ENCODE peak calls at places on chromosome 16, in four cellular contexts. B is SJSA1, N is heart left ventricle, A is PC-3. Y is an unnamed sample.

GRCh38 chr16:62205459-62205858 is 169.2 kb upstream of the CDH8 start:
- DNase-seq in B (no peak), N (no peak), A (no peak), Y (no peak)

GRCh38 chr16:83895243-83895642 is 3.7 kb upstream of the MLYCD start:
- DNase-seq in B (no peak), N (no peak), A (no peak), Y (no peak)

GRCh38 chr16:89334988-89335802 is 117.7 kb downstream of the ZNF778 start:
- DNase-seq in B (no peak), N (no peak), A (no peak), Y (no peak)

GRCh38 chr16:86026136-86026905 is 127.4 kb downstream of the IRF8 start:
- DNase-seq in B (no peak), N (no peak), A (no peak), Y (no peak)

GRCh38 chr16:56713794-56714193 is 16.1 kb upstream of the NUP93 start:
- DNase-seq in B (no peak), N (no peak), A (no peak), Y (no peak)

GRCh38 chr16:65038125-65038524 is 83.7 kb downstream of the CDH11 start:
- DNase-seq in B (no peak), N (no peak), A (no peak), Y (no peak)

GRCh38 chr16:66223176-66223780 is 143.2 kb upstream of the CDH5 start:
- DNase-seq in B (no peak), N (no peak), A (no peak), Y (no peak)

GRCh38 chr16:66970775-66971725 is 10.0 kb downstream of the CES3 start:
- DNase-seq in B (no peak), N (no peak), A (peak), Y (no peak)

GRCh38 chr16:275041-275621 is 613 bp downstream of the RGS11 start:
- DNase-seq in B (no peak), N (no peak), A (no peak), Y (peak)

GRCh38 chr16:28873543-28874201 is 4.6 kb upstream of the ATP2A1 start:
- DNase-seq in B (no peak), N (no peak), A (peak), Y (no peak)

GRCh38 chr16:88839026-88839529 is 17.7 kb downstream of the GALNS start:
- DNase-seq in B (no peak), N (no peak), A (no peak), Y (no peak)

GRCh38 chr16:15507299-15507958 is 73.0 kb downstream of the BMERB1 start:
- DNase-seq in B (peak), N (no peak), A (no peak), Y (peak)

GRCh38 chr16:26521626-26522025 is 545.1 kb upstream of the C16orf82 start:
- DNase-seq in B (no peak), N (no peak), A (no peak), Y (no peak)

GRCh38 chr16:58814348-58814801 is 80.3 kb upstream of the GOT2 start:
- DNase-seq in B (peak), N (peak), A (peak), Y (peak)

GRCh38 chr16:72501739-72502653 is 330.0 kb upstream of the PMFBP1 start:
- DNase-seq in B (peak), N (peak), A (peak), Y (no peak)

GRCh38 chr16:31869511-31870201 is 4.0 kb upstream of the ZNF267 start:
- DNase-seq in B (peak), N (peak), A (peak), Y (peak)

GRCh38 chr16:57818377-57819055 is 16.2 kb upstream of the KIFC3 start:
- DNase-seq in B (no peak), N (no peak), A (peak), Y (no peak)

GRCh38 chr16:57479043-57479421 is 7.3 kb downstream of the DOK4 start:
- DNase-seq in B (no peak), N (no peak), A (no peak), Y (no peak)

GRCh38 chr16:51982715-51983680 is 563.9 kb downstream of the TOX3 start:
- DNase-seq in B (peak), N (peak), A (peak), Y (no peak)

GRCh38 chr16:57639172-57639571 is 10.7 kb downstream of the ADGRG1 start:
- DNase-seq in B (no peak), N (peak), A (no peak), Y (peak)

DNA sequence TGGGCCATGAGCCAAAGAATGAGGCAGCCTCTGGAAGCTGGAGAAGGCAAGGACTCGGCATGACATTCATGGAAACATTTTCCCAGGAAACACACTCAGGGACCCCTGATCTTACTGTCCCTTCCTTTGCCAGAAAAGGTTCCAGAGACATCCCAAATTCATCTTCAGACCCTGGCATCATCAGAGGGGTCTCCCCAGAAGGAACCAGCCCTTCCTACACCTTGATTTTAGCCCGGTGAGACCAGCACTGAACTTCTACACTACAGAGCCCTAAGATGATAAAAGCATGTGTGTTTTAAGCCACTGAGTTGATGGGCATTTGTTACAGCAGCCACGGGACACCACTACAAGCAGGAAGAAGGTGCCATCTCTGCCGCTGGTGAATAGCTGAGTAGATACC is 262.3 kb downstream of the C16orf95 start:
- DNase-seq in B (no peak), N (no peak), A (no peak), Y (no peak)
- H3K27ac ChIP-seq in B (no peak), N (no peak), A (no peak), Y (no peak)

DNA sequence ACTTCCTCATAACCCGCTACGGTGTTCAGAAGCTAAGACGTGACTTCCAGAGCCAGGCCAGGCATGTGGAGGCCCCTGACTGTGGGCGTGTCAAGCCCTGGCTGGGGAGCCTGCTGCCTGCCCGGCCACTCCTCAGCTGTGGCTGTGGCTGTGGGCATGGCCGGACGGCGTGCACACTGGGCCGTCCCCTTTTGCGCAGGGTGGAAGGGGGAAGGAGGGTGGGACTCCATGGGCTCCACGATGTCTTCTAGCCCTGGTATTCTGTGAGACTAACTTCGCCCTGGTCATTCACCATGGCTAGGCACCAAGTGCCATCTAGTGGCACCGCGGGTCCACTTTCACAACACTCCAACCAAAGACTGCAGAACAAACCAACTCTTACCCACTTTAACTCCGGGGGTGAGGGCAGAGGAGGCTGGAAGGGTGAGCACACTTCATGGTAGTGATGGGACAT is 67.9 kb downstream of the N4BP1 start:
- DNase-seq in B (peak), N (peak), A (peak), Y (no peak)
- H3K27ac ChIP-seq in B (no peak), N (no peak), A (no peak), Y (peak)

GRCh38 chr16:7366041-7366440 is 33.4 kb downstream of the RBFOX1 start:
- DNase-seq in B (no peak), N (no peak), A (no peak), Y (no peak)
- H3K27ac ChIP-seq in B (no peak), N (peak), A (no peak), Y (no peak)

GRCh38 chr16:4402439-4403132 is 13.8 kb downstream of the CORO7 start:
- DNase-seq in B (peak), N (peak), A (peak), Y (peak)
- H3K27ac ChIP-seq in B (no peak), N (no peak), A (no peak), Y (no peak)

GRCh38 chr16:53611151-53611802 is 92.4 kb downstream of the RPGRIP1L start:
- DNase-seq in B (no peak), N (no peak), A (no peak), Y (no peak)
- H3K27ac ChIP-seq in B (no peak), N (no peak), A (no peak), Y (no peak)

DNA sequence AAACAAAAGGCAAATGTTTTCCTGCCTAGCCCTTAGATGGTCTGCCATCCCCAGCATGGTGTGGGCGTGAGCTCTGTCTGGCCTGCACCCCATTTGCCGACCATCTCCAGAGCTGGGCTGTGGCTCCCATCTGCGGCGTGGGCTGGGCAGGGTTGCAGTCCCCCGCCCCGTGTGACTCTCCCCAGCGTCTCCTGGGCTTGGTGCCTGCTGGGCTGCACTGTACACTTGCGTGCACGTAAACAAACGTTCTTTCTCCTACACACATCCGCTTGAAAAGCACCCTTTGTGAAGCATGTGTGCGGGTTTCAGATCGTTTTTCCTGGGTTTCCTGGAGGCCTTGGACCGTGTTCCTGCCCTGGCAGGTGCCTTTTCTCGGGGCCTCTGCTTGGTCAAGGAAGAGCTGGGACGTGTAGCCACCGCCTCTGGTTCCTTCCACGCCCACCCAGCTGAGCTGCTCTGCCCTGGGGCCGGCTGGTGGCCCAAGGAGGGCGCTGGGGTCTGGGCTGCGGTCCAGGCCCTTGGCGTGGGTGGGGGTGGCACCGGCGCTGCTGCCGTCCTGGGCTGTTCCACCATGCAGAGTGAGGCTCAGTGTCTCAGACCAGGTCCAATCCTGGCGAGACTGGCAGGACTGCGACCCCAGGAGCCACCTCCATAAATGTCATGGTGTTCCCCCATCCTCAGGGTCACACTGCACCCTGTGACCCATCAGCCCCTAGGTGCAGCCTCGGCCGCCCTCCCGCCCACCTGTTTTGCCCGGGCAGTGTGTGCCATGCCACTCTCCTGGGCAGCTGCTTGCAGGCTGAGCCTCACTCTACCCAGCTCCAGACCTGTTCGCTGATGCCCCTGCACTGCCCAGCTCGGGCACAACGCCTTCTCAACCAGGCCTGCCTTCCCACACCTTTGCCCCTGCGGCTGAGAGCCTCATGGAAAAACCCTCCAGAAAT is 9.9 kb upstream of the BAIAP3 start:
- DNase-seq in B (no peak), N (no peak), A (no peak), Y (peak)
- H3K27ac ChIP-seq in B (no peak), N (no peak), A (no peak), Y (peak)

GRCh38 chr16:82059983-82060421 is 24.9 kb downstream of the HSD17B2 start:
- DNase-seq in B (no peak), N (no peak), A (no peak), Y (no peak)

GRCh38 chr16:82056550-82056896 is 21.5 kb downstream of the HSD17B2 start:
- DNase-seq in B (no peak), N (no peak), A (no peak), Y (no peak)

GRCh38 chr16:82059161-82059982 is 24.3 kb downstream of the HSD17B2 start:
- DNase-seq in B (no peak), N (no peak), A (no peak), Y (no peak)

GRCh38 chr16:82055117-82055516 is 20.1 kb downstream of the HSD17B2 start:
- DNase-seq in B (no peak), N (no peak), A (no peak), Y (no peak)

GRCh38 chr16:82055728-82056549 is 20.9 kb downstream of the HSD17B2 start:
- DNase-seq in B (no peak), N (no peak), A (peak), Y (no peak)
- H3K27ac ChIP-seq in B (no peak), N (no peak), A (no peak), Y (no peak)